ENCODE peak calls at places on chromosomes 1 and 21, in four cellular contexts. G is K562, B is neural progenitor cell, Q is IMR-90. P is an unnamed sample.

GRCh38 chr1:156726549-156727226 is 1.6 kb upstream of the METTL25B start:
- DNase-seq in G (peak; percentile 43), B (peak; percentile 76), Q (peak; percentile 66), P (peak; percentile 87)

GRCh38 chr1:226019550-226019949 is 20.4 kb upstream of the SDE2 start:
- DNase-seq in G (no peak), B (no peak), Q (no peak), P (no peak)

GRCh38 chr1:195908121-195908520 is 700.1 kb downstream of the KCNT2 start:
- DNase-seq in G (no peak), B (no peak), Q (peak; percentile 63), P (peak; percentile 68)

GRCh38 chr1:15329481-15329815 is 80.2 kb upstream of the EFHD2 start:
- DNase-seq in G (no peak), B (no peak), Q (no peak), P (no peak)

GRCh38 chr1:236284291-236284711 is 2.5 kb upstream of the ERO1B start:
- DNase-seq in G (no peak), B (peak; percentile 54), Q (no peak), P (no peak)

GRCh38 chr1:109652446-109652845 is 3.5 kb upstream of the GSTM4 start:
- DNase-seq in G (no peak), B (no peak), Q (no peak), P (no peak)

GRCh38 chr21:27648560-27648959 is 681.7 kb upstream of the ADAMTS5 start:
- DNase-seq in G (no peak), B (no peak), Q (peak; percentile 90), P (peak; percentile 93)

GRCh38 chr1:23452011-23452411 is 27.5 kb upstream of the TCEA3 start:
- DNase-seq in G (no peak), B (no peak), Q (peak; percentile 33), P (peak; percentile 58)

GRCh38 chr1:76129731-76130130 is 55.2 kb downstream of the ST6GALNAC3 start:
- DNase-seq in G (no peak), B (peak; percentile 21), Q (no peak), P (no peak)

GRCh38 chr1:28160677-28161328 is 15.7 kb downstream of the PTAFR start:
- DNase-seq in G (no peak), B (no peak), Q (peak; percentile 90), P (peak; percentile 90)

GRCh38 chr1:47302472-47302871 is 11.5 kb downstream of the STIL start:
- DNase-seq in G (no peak), B (no peak), Q (no peak), P (no peak)

GRCh38 chr1:215547009-215547408 is 20.1 kb upstream of the KCTD3 start:
- DNase-seq in G (no peak), B (no peak), Q (no peak), P (no peak)

GRCh38 chr21:46078984-46079356 is 18.9 kb upstream of the COL6A2 start:
- DNase-seq in G (no peak), B (no peak), Q (no peak), P (peak; percentile 68)

GRCh38 chr1:229139320-229139719 is 131.6 kb upstream of the RAB4A start:
- DNase-seq in G (no peak), B (no peak), Q (no peak), P (no peak)

GRCh38 chr1:64757213-64757612 is 12.3 kb downstream of the RAVER2 start:
- DNase-seq in G (no peak), B (no peak), Q (no peak), P (peak; percentile 2)

GRCh38 chr1:73781257-73781656 is 416.7 kb downstream of the LRRIQ3 start:
- DNase-seq in G (no peak), B (no peak), Q (no peak), P (no peak)

GRCh38 chr1:185961664-185962063 is 227.5 kb downstream of the HMCN1 start:
- DNase-seq in G (no peak), B (no peak), Q (peak; percentile 51), P (peak; percentile 55)

GRCh38 chr1:77605246-77606026 is 77.0 kb downstream of the ZZZ3 start:
- DNase-seq in G (no peak), B (no peak), Q (peak; percentile 38), P (peak; percentile 31)

GRCh38 chr1:164188507-164188906 is 370.5 kb upstream of the PBX1 start:
- DNase-seq in G (no peak), B (peak; percentile 24), Q (no peak), P (no peak)

GRCh38 chr1:42173961-42174715 is 9.6 kb upstream of the GUCA2A start:
- DNase-seq in G (no peak), B (no peak), Q (peak; percentile 45), P (peak; percentile 75)

GRCh38 chr1:5610432-5610831 is 381.8 kb downstream of the NPHP4 start:
- DNase-seq in G (no peak), B (no peak), Q (no peak), P (no peak)

GRCh38 chr1:164836614-164837018 is 277.6 kb downstream of the PBX1 start:
- DNase-seq in G (no peak), B (no peak), Q (no peak), P (no peak)

GRCh38 chr1:40625476-40626382 is 39.8 kb downstream of the RIMS3 start:
- DNase-seq in G (no peak), B (no peak), Q (peak; percentile 21), P (peak; percentile 63)

GRCh38 chr1:235735630-235736029 is 86.0 kb upstream of the GNG4 start:
- DNase-seq in G (no peak), B (no peak), Q (peak; percentile 67), P (peak; percentile 37)

GRCh38 chr1:45488978-45489377 is 2.0 kb downstream of the TESK2 start:
- DNase-seq in G (no peak), B (peak; percentile 31), Q (no peak), P (no peak)

GRCh38 chr1:161019767-161020572 is 982 bp downstream of the F11R start:
- DNase-seq in G (no peak), B (peak; percentile 74), Q (no peak), P (peak; percentile 19)

GRCh38 chr1:50747394-50747793 is 212.7 kb downstream of the FAF1 start:
- DNase-seq in G (no peak), B (no peak), Q (no peak), P (no peak)

GRCh38 chr1:154423303-154423987 is 18.3 kb downstream of the IL6R start:
- DNase-seq in G (no peak), B (peak; percentile 58), Q (peak; percentile 46), P (peak; percentile 80)
- H2AFZ ChIP-seq in G (no peak overlapping the region), B (peak overlapping the region; percentile 21), Q (no peak overlapping the region), P (peak overlapping the region; percentile 11)

DNA sequence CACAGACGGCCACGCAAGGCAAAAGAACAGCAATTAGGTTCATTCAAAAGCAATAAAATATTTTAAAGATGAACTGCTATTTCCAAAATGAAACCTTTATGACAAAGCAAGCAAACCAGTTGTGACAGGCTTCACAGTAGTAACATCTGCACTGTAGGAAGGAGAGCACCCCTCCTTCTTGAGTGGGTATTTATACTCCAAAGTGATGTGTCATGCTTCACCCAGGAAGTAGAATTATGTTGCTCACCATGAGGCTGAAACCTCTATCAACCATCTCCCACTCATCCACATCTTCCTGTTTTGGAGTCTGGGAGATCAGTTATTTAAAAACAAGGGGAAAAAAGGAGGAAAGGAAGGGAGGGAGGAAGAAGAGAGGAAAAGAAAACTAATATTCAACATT is 885 bp downstream of the OR2T10 start:
- DNase-seq in G (peak; percentile 2), B (no peak), Q (no peak), P (no peak)
- H3K9me3 ChIP-seq in G (no peaks in the 10 kb centered on the region), B (peaks cover 43% of the 10 kb centered on the region), Q (peaks cover 3% of the 10 kb centered on the region), P (no peaks in the 10 kb centered on the region)

DNA sequence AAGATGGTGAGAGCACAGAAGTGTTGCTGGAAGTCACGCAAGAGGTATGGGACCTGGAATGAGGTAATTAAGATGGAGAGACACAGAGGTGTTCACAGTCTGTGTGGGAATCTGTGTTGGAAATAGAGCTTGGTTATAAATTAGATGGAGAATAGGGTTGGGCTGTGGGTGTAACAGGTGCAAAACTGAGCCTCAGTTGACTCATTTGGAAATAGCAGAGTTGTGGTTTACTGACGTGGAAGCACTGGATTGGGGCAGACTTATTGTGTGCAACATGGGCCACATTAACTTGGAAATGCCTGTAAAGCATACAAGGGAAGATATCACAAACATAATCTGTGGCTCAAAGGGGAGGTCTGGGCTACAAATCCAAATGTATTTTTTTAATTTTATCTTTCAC is 13.0 kb downstream of the CAMSAP2 start:
- DNase-seq in G (no peak), B (no peak), Q (peak; percentile 29), P (no peak)
- H2AFZ ChIP-seq in G (no peak overlapping the region), B (no peak overlapping the region), Q (no peak overlapping the region), P (no peak overlapping the region)

GRCh38 chr21:19565587-19565986 is 1162.0 kb upstream of the TMPRSS15 start:
- DNase-seq in G (no peak), B (no peak), Q (no peak), P (no peak)

DNA sequence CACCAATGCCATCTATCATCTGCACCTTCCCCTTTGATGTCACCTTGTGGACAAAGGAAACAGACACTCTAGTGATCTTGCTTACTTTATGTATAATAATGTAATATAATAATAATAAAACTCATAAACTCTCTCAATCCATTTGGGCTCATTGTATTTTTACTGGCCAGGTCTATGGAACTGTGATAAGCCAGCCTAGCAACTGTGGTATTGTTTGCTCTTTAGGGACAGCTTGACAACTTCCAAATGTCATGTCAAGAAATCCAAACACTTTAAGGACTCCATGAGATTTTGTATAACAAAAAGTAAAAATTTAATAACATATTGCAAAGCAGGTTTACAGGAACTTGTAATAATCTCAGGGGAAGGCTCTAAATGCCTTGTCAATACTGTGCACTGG is 1163.4 kb upstream of the TMPRSS15 start:
- DNase-seq in G (no peak), B (no peak), Q (no peak), P (no peak)
- H3K9me3 ChIP-seq in G (no peaks in the 10 kb centered on the region), B (no peaks in the 10 kb centered on the region), Q (no peaks in the 10 kb centered on the region), P (peaks cover 9% of the 10 kb centered on the region)

P was measured in GM23248.